ENCODE peak calls at places on chromosomes 12 and 14, in seven cellular contexts. P is GM10248, E is HTR-8/SVneo, T is NCI-H345, C is EH, Z is hippocampal formation, B is kidney epithelial cell. Y is an unnamed sample.

GRCh38 chr12:49455506-49455905 is 83.3 kb upstream of the KCNH3 start:
- DNase-seq in P (no peak), E (no peak), T (no peak), C (no peak), Z (no peak), B (no peak), Y (no peak)

GRCh38 chr12:14108702-14109101 is 127.3 kb upstream of the GRIN2B start:
- DNase-seq in P (no peak), E (no peak), T (no peak), C (no peak), Z (no peak), B (no peak), Y (no peak)

GRCh38 chr12:20599757-20600156 is 95.4 kb upstream of the SLCO1C1 start:
- DNase-seq in P (no peak), E (no peak), T (no peak), C (peak), Z (no peak), B (no peak), Y (no peak)

GRCh38 chr14:44778562-44778961 is 183.2 kb downstream of the KLHL28 start:
- DNase-seq in P (no peak), E (peak), T (no peak), C (peak), Z (no peak), B (no peak), Y (peak)

GRCh38 chr14:99604766-99605298 is 825 bp upstream of the CCDC85C start:
- DNase-seq in P (no peak), E (peak), T (peak), C (peak), Z (no peak), B (no peak), Y (no peak)

GRCh38 chr12:113092478-113093408 is 36.2 kb downstream of the DTX1 start:
- DNase-seq in P (peak), E (no peak), T (no peak), C (no peak), Z (no peak), B (no peak), Y (peak)

GRCh38 chr14:92694807-92695206 is 53.6 kb downstream of the LGMN start:
- DNase-seq in P (no peak), E (no peak), T (no peak), C (peak), Z (no peak), B (no peak), Y (no peak)

GRCh38 chr14:61588419-61588901 is 106.9 kb upstream of the HIF1A start:
- DNase-seq in P (no peak), E (no peak), T (no peak), C (peak), Z (no peak), B (no peak), Y (no peak)

GRCh38 chr12:79482921-79483320 is 207.8 kb downstream of the PAWR start:
- DNase-seq in P (no peak), E (no peak), T (no peak), C (no peak), Z (no peak), B (no peak), Y (no peak)